ENCODE peak calls at places on chromosomes 16 and 17, in nine cellular contexts. S is heart right ventricle, O is heart left ventricle, Q is uterus, C is RWPE2, M is GM23248, P is endothelial cell of umbilical vein, X is fibroblast of lung, R is PC-3. E is an unnamed sample. For H3K4me1, the result is how much of the 10 kb centered on the place peaks cover.

GRCh38 chr16:13055480-13055879 is 154.1 kb downstream of the SHISA9 start:
- DNase-seq in M (no peak), R (no peak), O (no peak), C (no peak), X (no peak), S (no peak), P (no peak), Q (no peak), E (no peak)

GRCh38 chr17:36509272-36509985 is 22.9 kb downstream of the ZNHIT3 start:
- DNase-seq in X (no peak), P (no peak), R (no peak), O (no peak), C (no peak), S (no peak), M (no peak), Q (no peak), E (no peak)

GRCh38 chr17:50660042-50660886 is 25.6 kb downstream of the ABCC3 start:
- DNase-seq in O (peak), X (peak), M (peak), S (no peak), P (peak), C (no peak), R (peak), Q (no peak), E (no peak)

GRCh38 chr17:66762276-66762675 is 72.6 kb upstream of the CACNG5 start:
- DNase-seq in X (no peak), O (no peak), Q (no peak), S (no peak), M (no peak), P (no peak), C (no peak), R (no peak), E (no peak)

GRCh38 chr17:31538080-31538762 is 146.7 kb downstream of the RAB11FIP4 start:
- DNase-seq in P (no peak), S (no peak), O (no peak), R (no peak), C (no peak), X (no peak), Q (no peak), M (no peak), E (no peak)

GRCh38 chr17:31400481-31400950 is 9.0 kb downstream of the RAB11FIP4 start:
- DNase-seq in C (no peak), P (no peak), S (no peak), O (no peak), R (no peak), M (no peak), Q (no peak), X (no peak), E (no peak)

GRCh38 chr17:55547027-55547670 is 35.9 kb upstream of the SMIM36 start:
- DNase-seq in M (peak), Q (no peak), R (no peak), X (peak), C (no peak), S (no peak), O (no peak), P (no peak), E (no peak)

GRCh38 chr16:80287674-80288073 is 253.1 kb upstream of the DYNLRB2 start:
- DNase-seq in S (no peak), O (no peak), R (no peak), M (no peak), P (no peak), C (no peak), Q (no peak), X (no peak), E (no peak)

GRCh38 chr16:31344712-31345111 is 10.3 kb upstream of the ITGAX start:
- DNase-seq in O (no peak), C (peak), Q (no peak), P (no peak), X (no peak), S (no peak), R (no peak), M (no peak), E (no peak)

GRCh38 chr17:80251966-80252365 is 8.7 kb upstream of the RNF213 start:
- DNase-seq in O (no peak), Q (no peak), R (no peak), S (no peak), X (no peak), C (no peak), M (no peak), P (no peak), E (no peak)

GRCh38 chr16:77137045-77137444 is 53.9 kb upstream of the MON1B start:
- DNase-seq in R (no peak), S (no peak), M (no peak), P (no peak), C (no peak), Q (no peak), X (no peak), O (no peak), E (no peak)

GRCh38 chr17:31646642-31647041 is 212.4 kb downstream of the COPRS start:
- DNase-seq in S (no peak), O (no peak), M (no peak), P (no peak), Q (no peak), R (no peak), C (no peak), X (no peak), E (no peak)

GRCh38 chr17:68196394-68197090 is 51.3 kb upstream of the AMZ2 start:
- DNase-seq in X (no peak), C (no peak), P (no peak), O (no peak), R (no peak), M (peak), Q (no peak), S (no peak), E (no peak)

DNA sequence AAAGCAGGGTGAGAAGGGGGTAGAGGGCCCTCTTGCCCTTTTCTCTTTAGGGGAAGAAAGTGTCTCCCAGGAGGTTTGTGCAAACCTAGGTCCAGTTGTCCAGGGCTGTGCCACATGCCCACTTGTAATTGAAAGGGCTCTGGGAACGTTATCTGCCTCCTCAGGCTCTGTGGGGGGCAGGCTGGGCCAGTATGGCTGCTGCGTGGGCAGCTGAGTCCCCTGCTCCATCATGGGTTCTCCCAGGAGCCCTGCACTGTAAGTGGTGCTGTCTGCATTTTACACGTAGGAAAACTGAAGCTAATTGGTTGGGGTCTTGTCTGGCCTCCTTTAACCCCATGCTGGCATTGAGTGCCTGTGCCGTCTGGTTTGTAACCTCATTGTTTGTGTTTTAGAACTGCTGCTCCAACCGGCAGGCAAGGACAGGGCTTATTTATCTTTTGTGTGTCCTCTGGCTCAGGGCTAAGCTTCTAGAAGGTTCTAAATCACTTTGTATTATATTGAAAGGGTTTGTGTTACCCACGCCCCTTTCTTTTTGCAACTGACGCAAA is 117.7 kb upstream of the CIBAR2 start:
- DNase-seq in M (no peak), P (no peak), R (no peak), S (no peak), C (no peak), Q (no peak), O (no peak), X (peak), E (no peak)
- H3K4me1 ChIP-seq in M (under half), P (under half), R (under half), S (under half), C (under half), Q (under half), O (under half), X (under half), E (under half)

GRCh38 chr17:49247949-49248348 is 17.4 kb upstream of the PHOSPHO1 start:
- DNase-seq in Q (no peak), X (no peak), O (no peak), M (no peak), P (no peak), C (no peak), S (no peak), R (no peak), E (no peak)
- H3K27ac ChIP-seq in Q (no peak), X (no peak), O (no peak), M (no peak), P (no peak), C (no peak), S (no peak), R (no peak), E (no peak)

GRCh38 chr16:4419402-4419801 is 3.0 kb upstream of the CORO7 start:
- DNase-seq in S (no peak), Q (no peak), O (no peak), R (no peak), C (no peak), X (no peak), M (no peak), P (no peak), E (no peak)

GRCh38 chr16:4416200-4417032 is at the start of gene CORO7:
- DNase-seq in S (peak), R (peak), P (peak), O (peak), M (peak), C (peak), X (peak), Q (peak), E (peak)

GRCh38 chr16:4415538-4416199 is 727 bp downstream of the CORO7 start:
- DNase-seq in M (peak), X (no peak), O (peak), R (peak), Q (no peak), P (peak), C (no peak), S (no peak), E (no peak)

GRCh38 chr16:4425378-4426020 is at the start of gene DNAJA3:
- DNase-seq in Q (peak), C (peak), R (peak), S (peak), M (peak), P (peak), O (peak), X (peak), E (peak)

GRCh38 chr16:4420703-4421102 is 4.3 kb upstream of the CORO7 start:
- DNase-seq in M (no peak), R (no peak), S (no peak), C (no peak), Q (no peak), P (no peak), O (no peak), X (no peak), E (no peak)
- H3K4me1 ChIP-seq in M (under half), R (under half), S (under half), C (under half), Q (under half), P (under half), O (under half), X (under half), E (under half)

GRCh38 chr16:14102925-14103720 is 32.0 kb downstream of the MRTFB start:
- DNase-seq in X (no peak), S (no peak), Q (no peak), O (no peak), P (peak), R (no peak), M (no peak), C (no peak), E (no peak)
- H3K27ac ChIP-seq in X (no peak), S (no peak), Q (peak), O (no peak), P (no peak), R (no peak), M (no peak), C (no peak), E (no peak)

DNA sequence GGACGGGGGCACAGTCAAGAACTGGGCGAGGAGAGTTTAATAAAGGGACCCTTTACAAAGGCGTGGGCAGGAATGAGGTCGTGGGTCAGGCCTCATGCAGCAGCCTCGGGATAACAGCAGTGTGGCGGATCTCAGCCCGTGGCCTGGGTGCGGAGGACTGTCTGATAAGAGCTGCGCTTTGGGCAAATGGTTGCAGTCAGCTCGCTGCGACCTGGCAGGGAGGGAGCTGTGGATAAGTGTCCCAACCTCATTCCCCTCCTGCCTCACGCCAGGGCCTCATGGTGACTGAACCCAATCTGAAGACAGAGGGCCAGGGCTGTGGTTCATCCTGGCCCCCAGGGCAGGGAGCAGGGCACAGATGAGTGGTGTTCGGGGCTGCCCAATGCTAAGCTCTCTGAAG is 13.6 kb downstream of the SMTNL2 start:
- DNase-seq in X (no peak), M (no peak), Q (no peak), R (no peak), O (peak), P (no peak), S (no peak), C (no peak), E (no peak)
- H3K4me1 ChIP-seq in X (under half), M (under half), Q (under half), R (under half), O (under half), P (under half), S (under half), C (under half), E (under half)

GRCh38 chr17:58153046-58153445 is 4.9 kb downstream of the OR4D1 start:
- DNase-seq in S (no peak), Q (no peak), P (no peak), O (no peak), C (no peak), R (no peak), X (no peak), M (no peak), E (no peak)
- H3K27ac ChIP-seq in S (peak), Q (no peak), P (no peak), O (peak), C (no peak), R (no peak), X (no peak), M (no peak), E (no peak)

E was measured in thoracic aorta.